ENCODE peak calls at places on chromosomes 6 and 20, in five cellular contexts. S, N, T, Y and P are unnamed samples. For H3K4me1, the result is how much of the 10 kb centered on the place peaks cover.

GRCh38 chr6:71410681-71411080 is 122.1 kb downstream of the OGFRL1 start:
- DNase-seq in N (no peak), T (no peak), Y (no peak), S (peak), P (no peak)

GRCh38 chr6:39079726-39080125 is 31.1 kb downstream of the GLP1R start:
- DNase-seq in T (no peak), Y (no peak), S (no peak), N (no peak), P (no peak)

GRCh38 chr6:13635948-13636658 is 21.0 kb downstream of the NOL7 start:
- DNase-seq in N (no peak), Y (peak), T (no peak), S (no peak), P (no peak)

GRCh38 chr20:5848711-5849505 is 98.7 kb downstream of the SHLD1 start:
- DNase-seq in T (no peak), N (no peak), S (peak), Y (no peak), P (no peak)

GRCh38 chr6:128711149-128711548 is 171.8 kb upstream of the LAMA2 start:
- DNase-seq in Y (no peak), T (no peak), S (no peak), N (no peak), P (no peak)

GRCh38 chr6:167424060-167424673 is 99.3 kb downstream of the TTLL2 start:
- DNase-seq in Y (peak), S (no peak), T (no peak), N (no peak), P (peak)

GRCh38 chr6:140671926-140672325 is 1297.5 kb upstream of the CITED2 start:
- DNase-seq in S (no peak), Y (peak), T (no peak), N (no peak), P (no peak)

GRCh38 chr6:113184291-113184690 is 672.9 kb upstream of the MARCKS start:
- DNase-seq in Y (no peak), S (peak), N (no peak), T (no peak), P (no peak)

GRCh38 chr6:143971453-143971852 is 36.6 kb downstream of the PLAGL1 start:
- DNase-seq in T (no peak), S (no peak), Y (no peak), N (no peak), P (no peak)

GRCh38 chr6:87908978-87909802 is 138.5 kb upstream of the SPACA1 start:
- DNase-seq in S (peak), T (no peak), Y (no peak), N (no peak), P (no peak)

GRCh38 chr20:8880085-8880853 is 188.6 kb upstream of the PLCB4 start:
- DNase-seq in N (no peak), S (no peak), T (no peak), Y (no peak), P (no peak)

GRCh38 chr20:16865406-16865805 is 117.2 kb downstream of the OTOR start:
- DNase-seq in Y (no peak), S (no peak), T (no peak), N (no peak), P (no peak)

GRCh38 chr6:73339340-73339739 is 14.7 kb downstream of the DPPA5 start:
- DNase-seq in Y (peak), S (no peak), N (no peak), T (no peak), P (no peak)

GRCh38 chr20:36199293-36200257 is 36.7 kb upstream of the AAR2 start:
- DNase-seq in Y (peak), N (peak), T (peak), S (peak), P (peak)

GRCh38 chr20:8309638-8310037 is 177.6 kb downstream of the PLCB1 start:
- DNase-seq in N (no peak), S (peak), T (no peak), Y (peak), P (no peak)

GRCh38 chr6:138948780-138949179 is 39.3 kb downstream of the REPS1 start:
- DNase-seq in Y (peak), N (no peak), S (no peak), T (no peak), P (no peak)

GRCh38 chr20:21373436-21373835 is 23.9 kb downstream of the NKX2-4 start:
- DNase-seq in Y (no peak), S (no peak), T (no peak), N (no peak), P (no peak)

GRCh38 chr6:121520337-121521163 is 85.1 kb downstream of the GJA1 start:
- DNase-seq in Y (peak), T (no peak), S (peak), N (no peak), P (no peak)

GRCh38 chr6:127547909-127548649 is 28.9 kb upstream of the C6orf58 start:
- DNase-seq in T (no peak), Y (no peak), S (no peak), N (no peak), P (no peak)

GRCh38 chr6:33579828-33580714 is at the start of gene BAK1:
- DNase-seq in N (peak), S (peak), Y (peak), T (peak), P (peak)

DNA sequence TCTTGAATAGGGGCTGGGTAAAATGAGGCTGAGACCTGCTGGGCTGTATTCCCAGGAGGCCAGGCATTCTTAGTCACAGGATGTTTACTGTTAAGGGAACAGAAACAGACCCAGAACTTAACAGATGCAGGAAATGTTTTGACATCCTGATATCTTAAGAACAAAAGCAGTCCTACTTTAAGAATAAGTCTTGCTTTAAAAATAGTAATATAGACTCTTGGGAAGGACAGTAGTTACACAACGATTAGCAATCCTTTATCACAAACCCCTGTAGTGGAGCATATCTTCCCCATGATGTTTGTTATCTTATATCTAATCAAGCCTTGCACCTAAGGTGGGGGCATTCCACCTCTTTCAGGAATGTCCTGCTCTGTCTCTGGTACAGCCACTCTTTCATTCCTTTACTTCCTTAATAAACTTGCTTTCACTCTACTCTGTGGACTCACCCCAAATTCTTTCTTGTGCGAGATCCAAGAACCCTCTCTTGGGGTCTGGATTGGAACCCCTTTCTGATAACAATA is 493.7 kb upstream of the SULF2 start:
- DNase-seq in S (no peak), T (no peak), N (no peak), Y (peak), P (no peak)
- H3K27ac ChIP-seq in S (no peak), T (no peak), N (no peak), Y (peak), P (peak)

GRCh38 chr6:26594730-26595632 is 1.8 kb upstream of the ABT1 start:
- DNase-seq in N (no peak), S (peak), T (no peak), Y (peak), P (no peak)

GRCh38 chr6:26592649-26593048 is 4.1 kb upstream of the ABT1 start:
- DNase-seq in N (no peak), S (no peak), Y (no peak), T (no peak), P (no peak)

GRCh38 chr6:26593278-26594127 is 3.2 kb upstream of the ABT1 start:
- DNase-seq in N (no peak), Y (no peak), S (no peak), T (no peak), P (no peak)

GRCh38 chr6:26595669-26596269 is 984 bp upstream of the ABT1 start:
- DNase-seq in T (peak), Y (peak), N (peak), S (peak), P (peak)

GRCh38 chr6:26594128-26594493 is 2.6 kb upstream of the ABT1 start:
- DNase-seq in N (no peak), Y (no peak), S (no peak), T (no peak), P (no peak)
- H3K4me3 ChIP-seq in N (no peak), Y (peak), S (no peak), T (peak), P (no peak)

GRCh38 chr20:1390552-1391403 is 2.1 kb downstream of the FKBP1A start:
- DNase-seq in S (no peak), Y (no peak), T (no peak), N (no peak), P (no peak)
- H3K4me1 ChIP-seq in S (under half), Y (under half), T (under half), N (half or more), P (under half)

GRCh38 chr6:130420911-130421310 is 55.1 kb downstream of the TMEM200A start:
- DNase-seq in Y (peak), N (no peak), S (peak), T (no peak), P (no peak)

GRCh38 chr6:130421567-130421966 is 55.8 kb downstream of the TMEM200A start:
- DNase-seq in N (no peak), T (no peak), Y (no peak), S (peak), P (no peak)

GRCh38 chr6:130412556-130413290 is 46.9 kb downstream of the TMEM200A start:
- DNase-seq in S (no peak), N (no peak), Y (no peak), T (no peak), P (no peak)

GRCh38 chr6:130423044-130423443 is 57.2 kb downstream of the TMEM200A start:
- DNase-seq in T (no peak), Y (no peak), S (no peak), N (no peak), P (no peak)

GRCh38 chr6:130417951-130418350 is 52.1 kb downstream of the TMEM200A start:
- DNase-seq in T (no peak), S (peak), N (no peak), Y (no peak), P (no peak)
- H3K27ac ChIP-seq in T (no peak), S (peak), N (no peak), Y (no peak), P (no peak)

GRCh38 chr20:34301587-34302311 is 1.4 kb downstream of the AHCY start:
- DNase-seq in N (no peak), T (no peak), Y (no peak), S (no peak), P (no peak)

GRCh38 chr20:34302312-34302722 is 838 bp downstream of the AHCY start:
- DNase-seq in Y (no peak), N (no peak), S (peak), T (no peak), P (no peak)

GRCh38 chr20:34302723-34303528 is at the start of gene AHCY:
- DNase-seq in N (peak), T (peak), S (peak), Y (peak), P (peak)

GRCh38 chr20:34299925-34300806 is 3.0 kb downstream of the AHCY start:
- DNase-seq in N (no peak), Y (no peak), T (no peak), S (no peak), P (no peak)

GRCh38 chr20:34300809-34301586 is 2.2 kb downstream of the AHCY start:
- DNase-seq in S (no peak), T (no peak), N (no peak), Y (peak), P (no peak)
- H3K4me3 ChIP-seq in S (no peak), T (no peak), N (no peak), Y (no peak), P (no peak)

DNA sequence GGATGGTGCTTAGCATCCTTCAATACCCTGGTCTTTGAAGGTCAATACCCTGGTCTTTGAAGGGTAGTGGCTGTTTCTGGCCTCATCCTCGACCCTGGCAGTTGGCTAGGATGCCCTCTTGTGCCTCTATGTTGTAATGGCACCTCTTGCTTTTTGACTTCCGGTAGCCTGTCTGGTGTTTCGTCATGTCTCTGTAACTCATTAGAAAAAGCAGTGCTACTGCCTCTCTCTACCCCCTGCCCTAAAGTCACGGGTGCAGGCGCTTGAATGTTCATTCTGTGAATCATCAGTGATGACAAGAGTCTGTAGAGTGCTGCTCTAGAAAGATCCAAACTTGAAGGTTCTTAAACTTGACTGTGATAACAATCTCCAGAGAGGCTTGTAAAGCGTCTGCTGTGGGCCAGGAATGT is 28.3 kb downstream of the RSPO4 start:
- DNase-seq in T (peak), S (no peak), N (no peak), Y (peak), P (no peak)
- H3K4me1 ChIP-seq in T (under half), S (under half), N (under half), Y (under half), P (under half)

GRCh38 chr6:115969930-115970273 is 90.8 kb downstream of the FRK start:
- DNase-seq in Y (no peak), S (no peak), N (no peak), T (no peak), P (no peak)
- H3K27ac ChIP-seq in Y (no peak), S (no peak), N (no peak), T (no peak), P (no peak)

GRCh38 chr6:77715588-77715987 is 62.7 kb downstream of the MEI4 start:
- DNase-seq in N (no peak), S (no peak), Y (no peak), T (no peak), P (no peak)
- H3K4me3 ChIP-seq in N (no peak), S (no peak), Y (no peak), T (no peak), P (no peak)

GRCh38 chr20:49635171-49635570 is 67.2 kb upstream of the PTGIS start:
- DNase-seq in S (no peak), N (no peak), T (no peak), Y (no peak), P (no peak)

GRCh38 chr20:49634116-49634515 is 66.2 kb upstream of the PTGIS start:
- DNase-seq in T (no peak), S (no peak), N (no peak), Y (no peak), P (no peak)

GRCh38 chr20:49633023-49633422 is 65.1 kb upstream of the PTGIS start:
- DNase-seq in S (no peak), N (no peak), T (no peak), Y (no peak), P (no peak)

GRCh38 chr20:49631856-49632418 is 64.0 kb upstream of the PTGIS start:
- DNase-seq in Y (no peak), S (no peak), N (no peak), T (no peak), P (no peak)

GRCh38 chr20:49633643-49634042 is 65.7 kb upstream of the PTGIS start:
- DNase-seq in T (no peak), Y (no peak), N (no peak), S (no peak), P (no peak)
- H3K4me1 ChIP-seq in T (under half), Y (under half), N (under half), S (under half), P (under half)